ENCODE peak calls at places on chromosomes 1 and 21, in six cellular contexts. F is iPS-NIHi11; B is A673; Y is NCI-H345; P is MCF 10A; Q is stimulated activated CD4-positive, alpha-beta T cell treated with anti-CD3 and anti-CD28 coated beads, Interleukin-4, amount 100 ng/mL, for 24 hours. G is an unnamed sample.

GRCh38 chr1:77126309-77126708 is 92.9 kb downstream of the PIGK start:
- DNase-seq in F (peak), B (peak), Y (peak), P (peak), Q (peak), G (peak)

GRCh38 chr1:69388044-69388443 is 179.7 kb upstream of the LRRC7 start:
- DNase-seq in F (no peak), B (no peak), Y (no peak), P (no peak), Q (no peak), G (no peak)

GRCh38 chr1:2925923-2926322 is 95.3 kb upstream of the ACTRT2 start:
- DNase-seq in F (no peak), B (no peak), Y (no peak), P (no peak), Q (no peak), G (no peak)

GRCh38 chr1:28509705-28510349 is 4.0 kb downstream of the RCC1 start:
- DNase-seq in F (no peak), B (peak), Y (no peak), P (peak), Q (peak), G (no peak)

GRCh38 chr1:154157520-154158306 is 2.8 kb upstream of the NUP210L start:
- DNase-seq in F (no peak), B (no peak), Y (peak), P (no peak), Q (peak), G (no peak)

GRCh38 chr1:97451944-97452343 is 468.9 kb downstream of the DPYD start:
- DNase-seq in F (no peak), B (no peak), Y (no peak), P (no peak), Q (no peak), G (no peak)

GRCh38 chr1:145912128-145912641 is 2.3 kb upstream of the ITGA10 start:
- DNase-seq in F (no peak), B (no peak), Y (no peak), P (no peak), Q (no peak), G (no peak)

GRCh38 chr1:95903060-95903459 is 669.0 kb downstream of the RWDD3 start:
- DNase-seq in F (no peak), B (no peak), Y (no peak), P (peak), Q (no peak), G (no peak)

GRCh38 chr1:22709227-22709626 is 1.4 kb upstream of the EPHB2 start:
- DNase-seq in F (peak), B (no peak), Y (no peak), P (no peak), Q (no peak), G (no peak)

GRCh38 chr1:96357132-96357531 is 364.5 kb upstream of the PTBP2 start:
- DNase-seq in F (no peak), B (no peak), Y (no peak), P (no peak), Q (no peak), G (no peak)

GRCh38 chr1:10510520-10511493 is 36.1 kb downstream of the PEX14 start:
- DNase-seq in F (no peak), B (peak), Y (peak), P (peak), Q (peak), G (no peak)

GRCh38 chr21:30326390-30326789 is 6.3 kb upstream of the KRTAP26-1 start:
- DNase-seq in F (no peak), B (no peak), Y (no peak), P (no peak), Q (no peak), G (no peak)

GRCh38 chr1:199015799-199016198 is 377.0 kb downstream of the PTPRC start:
- DNase-seq in F (no peak), B (no peak), Y (no peak), P (no peak), Q (no peak), G (no peak)

G was measured in NCI-H774.